ENCODE peak calls at places on chromosomes 12 and 14, in six cellular contexts. W, U, S, T, Q and Z are unnamed samples. For H3K4me1, the result is how much of the 10 kb centered on the place peaks cover.

GRCh38 chr12:132189378-132190011 is 45.2 kb downstream of the NOC4L start:
- DNase-seq in W (no peak), Q (peak), U (peak), T (peak), S (peak), Z (peak)

GRCh38 chr14:59565112-59565511 is 11.5 kb downstream of the CCDC175 start:
- DNase-seq in U (no peak), S (no peak), W (no peak), Q (no peak), T (no peak), Z (no peak)

GRCh38 chr14:31829256-31829923 is 247.7 kb upstream of the ARHGAP5 start:
- DNase-seq in T (no peak), Q (no peak), U (no peak), W (no peak), S (no peak), Z (no peak)

GRCh38 chr14:97634786-97635185 is 837.6 kb downstream of the VRK1 start:
- DNase-seq in Q (no peak), T (no peak), W (no peak), U (no peak), S (no peak), Z (peak)

GRCh38 chr12:65696227-65696626 is 128.1 kb upstream of the HMGA2 start:
- DNase-seq in S (no peak), T (no peak), U (no peak), W (no peak), Q (no peak), Z (no peak)

GRCh38 chr12:77062846-77063461 is 2.4 kb downstream of the E2F7 start:
- DNase-seq in S (peak), W (peak), Q (peak), T (no peak), U (no peak), Z (no peak)

GRCh38 chr12:96906498-96906848 is 584 bp upstream of the NEDD1 start:
- DNase-seq in T (no peak), W (no peak), U (no peak), S (no peak), Q (no peak), Z (no peak)

GRCh38 chr14:96071561-96071960 is 32.4 kb downstream of the C14orf132 start:
- DNase-seq in S (peak), T (no peak), Q (no peak), W (no peak), U (no peak), Z (no peak)

GRCh38 chr12:12892670-12893290 is 1.4 kb downstream of the GPRC5A start:
- DNase-seq in T (no peak), S (no peak), W (no peak), U (no peak), Q (no peak), Z (no peak)

GRCh38 chr12:52224154-52224553 is 8.9 kb upstream of the KRT7 start:
- DNase-seq in W (no peak), Q (no peak), U (no peak), S (no peak), T (no peak), Z (no peak)

GRCh38 chr12:96108321-96108720 is 72.9 kb upstream of the LTA4H start:
- DNase-seq in T (no peak), S (peak), Q (no peak), U (no peak), W (no peak), Z (peak)

GRCh38 chr12:116172224-116172849 is 105.2 kb downstream of the MED13L start:
- DNase-seq in Q (no peak), U (no peak), T (no peak), S (no peak), W (peak), Z (no peak)

GRCh38 chr12:68224613-68225285 is 861 bp downstream of the IL26 start:
- DNase-seq in W (no peak), T (no peak), U (no peak), S (no peak), Q (no peak), Z (no peak)

GRCh38 chr12:52590021-52590420 is 11.2 kb downstream of the KRT72 start:
- DNase-seq in Q (no peak), W (no peak), U (no peak), T (no peak), S (no peak), Z (no peak)

GRCh38 chr14:89773644-89774316 is 180.8 kb downstream of the EFCAB11 start:
- DNase-seq in T (peak), S (peak), Q (peak), W (peak), U (no peak), Z (peak)

GRCh38 chr14:33796356-33796755 is 154.5 kb downstream of the EGLN3 start:
- DNase-seq in S (no peak), Q (no peak), U (no peak), W (no peak), T (no peak), Z (peak)

GRCh38 chr12:70719672-70720420 is 82.6 kb upstream of the PTPRB start:
- DNase-seq in Q (no peak), S (peak), W (peak), U (peak), T (peak), Z (peak)

GRCh38 chr12:107396991-107397390 is 288.6 kb upstream of the PWP1 start:
- DNase-seq in Q (no peak), S (peak), U (no peak), T (no peak), W (no peak), Z (no peak)

GRCh38 chr12:57240069-57240921 is 10.7 kb downstream of the STAC3 start:
- DNase-seq in S (peak), T (peak), W (peak), Q (peak), U (peak), Z (peak)

GRCh38 chr12:51323317-51323960 is 535 bp downstream of the BIN2 start:
- DNase-seq in U (no peak), T (no peak), W (peak), S (peak), Q (no peak), Z (no peak)

GRCh38 chr14:53943751-53944083 is 12.9 kb downstream of the BMP4 start:
- DNase-seq in W (no peak), S (no peak), T (no peak), U (no peak), Q (no peak), Z (no peak)

GRCh38 chr12:115599251-115599811 is 678.2 kb downstream of the MED13L start:
- DNase-seq in Q (no peak), T (no peak), W (no peak), U (no peak), S (no peak), Z (no peak)

GRCh38 chr12:64737539-64737938 is 21.7 kb downstream of the GNS start:
- DNase-seq in W (peak), T (no peak), U (no peak), Q (no peak), S (no peak), Z (no peak)

GRCh38 chr14:43541356-43541755 is 965.7 kb downstream of the FSCB start:
- DNase-seq in U (no peak), S (no peak), Q (no peak), W (no peak), T (no peak), Z (no peak)

GRCh38 chr12:113135178-113136127 is at the start of gene RASAL1:
- DNase-seq in T (peak), U (peak), S (peak), Q (peak), W (peak), Z (peak)

GRCh38 chr14:104221636-104222375 is 83.4 kb downstream of the KIF26A start:
- DNase-seq in S (no peak), U (peak), Q (no peak), T (peak), W (no peak), Z (peak)

GRCh38 chr12:64680235-64680634 is 69.9 kb downstream of the RASSF3 start:
- DNase-seq in Q (no peak), U (no peak), W (no peak), T (no peak), S (no peak), Z (no peak)

GRCh38 chr14:103013028-103013427 is 44.3 kb downstream of the CDC42BPB start:
- DNase-seq in W (no peak), S (peak), T (no peak), U (no peak), Q (no peak), Z (no peak)

GRCh38 chr14:99509871-99510555 is 28.8 kb downstream of the CCNK start:
- DNase-seq in S (peak), W (no peak), T (no peak), Q (no peak), U (peak), Z (peak)

GRCh38 chr14:100033347-100034052 is 31.7 kb upstream of the EVL start:
- DNase-seq in U (no peak), T (no peak), W (no peak), S (no peak), Q (no peak), Z (no peak)

GRCh38 chr12:1115471-1116242 is 124.6 kb downstream of the ERC1 start:
- DNase-seq in W (no peak), Q (no peak), S (no peak), T (no peak), U (no peak), Z (no peak)

GRCh38 chr14:46399049-46399448 is 252.5 kb downstream of the RPL10L start:
- DNase-seq in S (no peak), Q (no peak), U (no peak), T (no peak), W (no peak), Z (no peak)

GRCh38 chr12:108048686-108049085 is 80.4 kb upstream of the WSCD2 start:
- DNase-seq in W (no peak), Q (no peak), T (no peak), S (no peak), U (no peak), Z (no peak)

GRCh38 chr14:41062826-41063225 is 543.9 kb upstream of the LRFN5 start:
- DNase-seq in W (no peak), U (no peak), S (no peak), T (no peak), Q (no peak), Z (no peak)

GRCh38 chr12:131203666-131204415 is 250.1 kb downstream of the ADGRD1 start:
- DNase-seq in U (no peak), T (no peak), Q (no peak), W (no peak), S (no peak), Z (no peak)

GRCh38 chr12:3835914-3836313 is 37.3 kb downstream of the PARP11 start:
- DNase-seq in T (no peak), Q (no peak), W (no peak), U (no peak), S (no peak), Z (no peak)
- TF ChIP-seq CTCF in T (no peak), Q (no peak), W (no peak), U (no peak), S (no peak), Z (no peak)

GRCh38 chr12:104295954-104296353 is 7.6 kb upstream of the EID3 start:
- DNase-seq in U (no peak), T (no peak), Q (no peak), W (no peak), S (no peak), Z (no peak)
- H3K4me3 ChIP-seq in U (no peak), T (no peak), Q (no peak), W (no peak), S (no peak), Z (no peak)

GRCh38 chr12:98417303-98417702 is 98.1 kb upstream of the TMPO start:
- DNase-seq in S (no peak), W (no peak), Q (no peak), U (no peak), T (no peak), Z (no peak)
- H3K4me1 ChIP-seq in S (under half), W (under half), Q (under half), U (under half), T (under half), Z (under half)

GRCh38 chr12:14777271-14777670 is 26.0 kb downstream of the WBP11 start:
- DNase-seq in Q (peak), U (peak), T (peak), W (no peak), S (no peak), Z (no peak)

GRCh38 chr12:14774944-14775651 is 28.2 kb downstream of the WBP11 start:
- DNase-seq in U (peak), S (peak), T (peak), W (no peak), Q (peak), Z (peak)

GRCh38 chr12:14775652-14776020 is 27.6 kb downstream of the WBP11 start:
- DNase-seq in Q (no peak), S (no peak), W (no peak), T (no peak), U (no peak), Z (no peak)

GRCh38 chr12:14774074-14774943 is 29.0 kb downstream of the WBP11 start:
- DNase-seq in U (peak), W (peak), T (peak), S (peak), Q (peak), Z (peak)

GRCh38 chr12:14776236-14776959 is 26.9 kb downstream of the WBP11 start:
- DNase-seq in U (no peak), T (no peak), W (peak), S (no peak), Q (no peak), Z (no peak)
- TF ChIP-seq CTCF in U (no peak), T (peak), W (peak), S (no peak), Q (no peak), Z (peak)

GRCh38 chr14:91419451-91419850 is 1.8 kb upstream of the CCDC88C start:
- DNase-seq in W (no peak), U (no peak), S (no peak), T (no peak), Q (no peak), Z (no peak)

GRCh38 chr14:91418387-91419043 is 895 bp upstream of the CCDC88C start:
- DNase-seq in S (peak), T (peak), W (peak), Q (peak), U (peak), Z (peak)

GRCh38 chr14:91417134-91417982 is at the start of gene CCDC88C:
- DNase-seq in T (peak), U (peak), S (peak), Q (peak), W (peak), Z (peak)

GRCh38 chr14:91417983-91418386 is 365 bp upstream of the CCDC88C start:
- DNase-seq in U (peak), S (peak), W (peak), T (peak), Q (peak), Z (no peak)

GRCh38 chr14:91419044-91419397 is 1.4 kb upstream of the CCDC88C start:
- DNase-seq in U (no peak), W (no peak), T (no peak), S (no peak), Q (peak), Z (no peak)
- H3K4me3 ChIP-seq in U (peak), W (peak), T (no peak), S (no peak), Q (no peak), Z (peak)

DNA sequence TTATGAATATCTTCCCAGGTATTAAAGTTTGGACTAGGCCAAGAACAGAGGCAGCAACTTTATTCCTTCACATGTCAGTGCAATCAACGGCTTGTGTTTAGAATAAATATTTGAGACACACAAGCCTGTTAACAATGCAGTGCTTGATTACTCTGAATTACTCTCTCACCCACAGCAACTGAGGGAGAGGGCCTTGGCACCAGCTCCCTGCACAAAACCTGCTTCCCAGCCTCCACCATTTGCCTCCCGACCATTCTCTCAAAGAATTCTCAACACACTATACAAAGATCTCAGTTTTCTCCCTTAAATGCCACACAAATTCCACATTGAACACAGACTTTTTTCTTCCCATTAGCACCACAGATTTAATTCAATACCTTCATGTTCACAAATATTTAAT is 77.0 kb downstream of the STON2 start:
- DNase-seq in U (no peak), S (no peak), T (no peak), W (no peak), Q (no peak), Z (no peak)
- H3K4me1 ChIP-seq in U (under half), S (under half), T (under half), W (under half), Q (under half), Z (under half)

DNA sequence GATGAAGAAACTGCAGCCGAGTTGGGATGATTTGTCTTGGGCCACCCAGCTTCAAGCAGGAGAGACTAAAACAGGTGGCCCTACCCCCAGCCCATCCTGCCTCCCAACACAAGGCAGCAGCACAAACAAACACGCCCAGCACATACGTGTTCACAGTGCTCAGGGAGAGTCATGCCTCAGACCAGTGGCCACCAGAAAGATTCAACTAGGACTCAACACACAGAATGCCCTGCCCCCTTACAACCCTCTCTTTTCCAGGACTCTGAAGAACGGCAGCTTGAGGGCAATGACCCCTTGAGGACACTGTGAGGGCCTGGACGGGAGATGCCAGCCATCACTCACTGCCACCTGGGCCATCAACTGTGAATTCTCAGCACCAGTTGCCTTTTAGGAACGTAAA is 75.0 kb downstream of the NT5DC3 start:
- DNase-seq in T (no peak), S (peak), Q (no peak), W (no peak), U (no peak), Z (no peak)
- TF ChIP-seq CTCF in T (no peak), S (no peak), Q (no peak), W (no peak), U (no peak), Z (no peak)

GRCh38 chr14:36655963-36656768 is 5.5 kb upstream of the PAX9 start:
- DNase-seq in Q (no peak), U (peak), T (peak), W (no peak), S (no peak), Z (no peak)
- H3K4me3 ChIP-seq in Q (no peak), U (peak), T (no peak), W (no peak), S (no peak), Z (no peak)

DNA sequence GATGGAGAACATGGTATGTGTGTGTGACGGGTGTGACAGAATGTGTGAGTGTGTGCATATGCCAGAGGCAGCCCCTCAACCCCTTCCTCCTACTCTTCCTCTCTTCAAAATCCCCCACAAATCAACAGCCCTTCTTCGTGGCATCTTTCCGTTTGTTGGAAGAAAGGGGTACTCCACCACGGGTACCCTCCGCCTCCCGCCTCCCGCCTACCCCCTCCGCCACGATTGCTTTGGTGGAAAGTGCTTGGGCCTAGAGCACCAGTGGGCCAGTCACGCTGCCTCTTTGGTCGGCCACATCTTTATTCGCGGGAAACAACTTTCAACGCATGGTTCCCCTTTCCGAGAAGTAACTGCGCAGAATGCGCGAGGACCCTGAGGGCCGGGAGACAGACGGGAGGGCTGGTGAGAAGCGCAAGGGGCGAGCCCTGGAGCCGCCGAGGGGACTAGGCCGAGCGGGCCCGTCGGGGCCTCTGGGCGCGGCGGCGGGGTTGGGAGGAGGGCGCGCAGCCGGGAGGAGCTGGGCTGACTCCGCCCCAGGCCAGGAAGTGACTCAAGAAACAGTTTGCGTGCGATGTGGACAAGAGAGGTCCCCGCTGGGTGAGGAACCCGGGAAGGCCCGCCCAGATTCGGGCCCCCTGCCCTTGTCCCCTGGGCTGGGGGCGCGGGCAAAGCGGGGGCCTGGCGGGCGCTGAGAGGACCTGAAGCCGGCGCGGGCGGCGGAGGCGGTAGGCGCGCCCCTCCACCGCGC is at the start of the genes CBLN3 and KHNYN:
- DNase-seq in Q (peak), U (peak), S (peak), T (peak), W (peak), Z (peak)
- H3K4me1 ChIP-seq in Q (half or more), U (under half), S (half or more), T (half or more), W (under half), Z (under half)